ENCODE peak calls at places on chromosome 6, in ten cellular contexts. N is ecto neural progenitor cell, H is HCEC 1CT, O is globus pallidus, L is iPS DF 6.9, Y is NAMALWA, S is B cell, V is NCI-H2171 treated with DMSO at 0.1 percent for 48 hours, Q is astrocyte of the cerebellum, M is epithelial cell of proximal tubule. U is an unnamed sample.

GRCh38 chr6:169439710-169440109 is 186.1 kb upstream of the THBS2 start:
- DNase-seq in N (no peak), H (no peak), O (no peak), L (no peak), Y (no peak), S (no peak), V (no peak), Q (no peak), M (no peak), U (no peak)

GRCh38 chr6:118298476-118298875 is 249.6 kb upstream of the PLN start:
- DNase-seq in N (no peak), H (peak; percentile 23), O (no peak), L (no peak), Y (no peak), S (no peak), V (no peak), Q (no peak), M (no peak), U (no peak)

GRCh38 chr6:134951494-134952263 is 1.8 kb upstream of the ALDH8A1 start:
- DNase-seq in N (no peak), H (no peak), O (no peak), L (no peak), Y (no peak), S (no peak), V (no peak), Q (no peak), M (no peak), U (no peak)

GRCh38 chr6:159056432-159056831 is 11.6 kb upstream of the TAGAP start:
- DNase-seq in N (no peak), H (no peak), O (no peak), L (no peak), Y (no peak), S (peak; percentile 5), V (no peak), Q (no peak), M (no peak), U (no peak)

GRCh38 chr6:48535569-48535968 is 424.6 kb upstream of the PTCHD4 start:
- DNase-seq in N (no peak), H (peak; percentile 88), O (no peak), L (peak; percentile 4), Y (no peak), S (no peak), V (no peak), Q (peak; percentile 78), M (peak; percentile 96), U (no peak)

GRCh38 chr6:131740161-131740560 is 29.3 kb upstream of the CTAGE9 start:
- DNase-seq in N (no peak), H (peak; percentile 16), O (no peak), L (no peak), Y (no peak), S (no peak), V (no peak), Q (no peak), M (no peak), U (no peak)

GRCh38 chr6:132247381-132248159 is 153.7 kb downstream of the MOXD1 start:
- DNase-seq in N (no peak), H (no peak), O (no peak), L (no peak), Y (no peak), S (no peak), V (no peak), Q (no peak), M (no peak), U (no peak)

GRCh38 chr6:26304213-26305096 is 60.5 kb upstream of the BTN3A2 start:
- DNase-seq in N (no peak), H (peak; percentile 81), O (peak; percentile 59), L (no peak), Y (peak; percentile 89), S (peak; percentile 48), V (no peak), Q (no peak), M (no peak), U (no peak)

GRCh38 chr6:10763006-10763405 is 15.4 kb downstream of the TMEM14B start:
- DNase-seq in N (no peak), H (peak; percentile 78), O (no peak), L (no peak), Y (no peak), S (no peak), V (no peak), Q (no peak), M (no peak), U (no peak)

GRCh38 chr6:10692965-10693538 is 1.4 kb downstream of the C6orf52 start:
- DNase-seq in N (peak; percentile 51), H (no peak), O (no peak), L (no peak), Y (no peak), S (no peak), V (no peak), Q (no peak), M (no peak), U (no peak)

GRCh38 chr6:139135578-139136545 is 982 bp downstream of the HECA start:
- DNase-seq in N (peak; percentile 63), H (no peak), O (peak; percentile 43), L (no peak), Y (peak; percentile 69), S (peak; percentile 76), V (peak; percentile 40), Q (no peak), M (no peak), U (peak; percentile 67)

GRCh38 chr6:46410330-46410953 is 80.8 kb downstream of the RCAN2 start:
- DNase-seq in N (no peak), H (peak; percentile 49), O (peak; percentile 73), L (no peak), Y (peak; percentile 55), S (peak; percentile 56), V (peak; percentile 75), Q (peak; percentile 11), M (peak; percentile 13), U (no peak)

GRCh38 chr6:75748743-75749538 is at the start of gene MYO6:
- DNase-seq in N (peak; percentile 88), H (peak; percentile 58), O (peak; percentile 81), L (no peak), Y (peak; percentile 34), S (no peak), V (peak; percentile 61), Q (no peak), M (no peak), U (peak; percentile 85)